ENCODE peak calls at places on chromosomes 5 and 9, in six cellular contexts. P is AG10803, Y is H9, O is neural crest cell, I is PC-3, S is GM20000. J is an unnamed sample.

GRCh38 chr5:142935014-142935413 is 164.8 kb downstream of the ARHGAP26 start:
- DNase-seq in P (no peak), Y (no peak), O (no peak), I (no peak), S (no peak), J (no peak)

GRCh38 chr9:25964239-25964638 is 286.0 kb upstream of the TUSC1 start:
- DNase-seq in P (peak; percentile 84), Y (peak; percentile 65), O (peak; percentile 14), I (peak; percentile 90), S (peak; percentile 20), J (peak; percentile 56)

GRCh38 chr9:110543631-110544051 is 35.9 kb downstream of the SVEP1 start:
- DNase-seq in P (no peak), Y (peak; percentile 36), O (no peak), I (no peak), S (no peak), J (no peak)

GRCh38 chr5:83470920-83471404 is 582 bp upstream of the VCAN start:
- DNase-seq in P (no peak), Y (no peak), O (peak; percentile 58), I (peak; percentile 3), S (peak; percentile 46), J (no peak)

GRCh38 chr5:79772651-79773050 is 83.0 kb downstream of the CMYA5 start:
- DNase-seq in P (no peak), Y (no peak), O (no peak), I (no peak), S (no peak), J (no peak)

GRCh38 chr5:55777332-55777731 is 39.5 kb downstream of the DDX4 start:
- DNase-seq in P (no peak), Y (no peak), O (no peak), I (no peak), S (no peak), J (no peak)

GRCh38 chr9:104276709-104277245 is 182.7 kb downstream of the SMC2 start:
- DNase-seq in P (peak; percentile 65), Y (no peak), O (no peak), I (no peak), S (no peak), J (no peak)

GRCh38 chr5:143001764-143002351 is 231.7 kb downstream of the ARHGAP26 start:
- DNase-seq in P (peak; percentile 74), Y (no peak), O (no peak), I (peak; percentile 16), S (no peak), J (no peak)

GRCh38 chr9:5375790-5376477 is 36.3 kb upstream of the RLN1 start:
- DNase-seq in P (no peak), Y (no peak), O (no peak), I (peak; percentile 31), S (no peak), J (no peak)

GRCh38 chr5:132821791-132822190 is 8.7 kb downstream of the SHROOM1 start:
- DNase-seq in P (peak; percentile 50), Y (no peak), O (no peak), I (no peak), S (no peak), J (no peak)

GRCh38 chr5:41924872-41925554 is at the start of gene FBXO4:
- DNase-seq in P (peak; percentile 84), Y (peak; percentile 63), O (peak; percentile 69), I (peak; percentile 89), S (peak; percentile 85), J (peak; percentile 77)

GRCh38 chr5:147234825-147235635 is at the start of gene STK32A:
- DNase-seq in P (peak; percentile 1), Y (peak; percentile 91), O (peak; percentile 48), I (peak; percentile 65), S (no peak), J (peak; percentile 48)

GRCh38 chr9:137764981-137765380 is 112.6 kb upstream of the CACNA1B start:
- DNase-seq in P (no peak), Y (no peak), O (no peak), I (no peak), S (no peak), J (no peak)

GRCh38 chr5:176803027-176803942 is 7.1 kb upstream of the UNC5A start:
- DNase-seq in P (no peak), Y (no peak), O (no peak), I (no peak), S (no peak), J (no peak)

GRCh38 chr5:137234973-137235943 is 263.9 kb downstream of the SPOCK1 start:
- DNase-seq in P (no peak), Y (no peak), O (no peak), I (peak; percentile 86), S (no peak), J (no peak)

GRCh38 chr9:125484632-125485282 is 222.3 kb downstream of the MAPKAP1 start:
- DNase-seq in P (peak; percentile 92), Y (no peak), O (no peak), I (no peak), S (no peak), J (no peak)

GRCh38 chr9:127854169-127854833 is at the start of gene ENG:
- DNase-seq in P (peak; percentile 71), Y (peak; percentile 75), O (peak; percentile 30), I (no peak), S (no peak), J (peak; percentile 60)
- TF ChIP-seq CTCF in P (peak; percentile 23), Y (no peak), O (no peak), I (no peak), S (no peak), J (no peak)

GRCh38 chr5:140114341-140115185 is 654 bp downstream of the PURA start:
- DNase-seq in P (peak; percentile 52), Y (peak; percentile 65), O (peak; percentile 49), I (peak; percentile 62), S (no peak), J (peak; percentile 58)

GRCh38 chr5:140113180-140113698 is 670 bp upstream of the PURA start:
- DNase-seq in P (no peak), Y (peak; percentile 72), O (peak; percentile 16), I (no peak), S (no peak), J (peak; percentile 27)

GRCh38 chr5:140112685-140113179 is 1.2 kb upstream of the PURA start:
- DNase-seq in P (peak; percentile 41), Y (no peak), O (no peak), I (no peak), S (no peak), J (peak; percentile 7)

GRCh38 chr5:140115186-140115500 is 1.2 kb downstream of the PURA start:
- DNase-seq in P (no peak), Y (no peak), O (no peak), I (no peak), S (no peak), J (no peak)

DNA sequence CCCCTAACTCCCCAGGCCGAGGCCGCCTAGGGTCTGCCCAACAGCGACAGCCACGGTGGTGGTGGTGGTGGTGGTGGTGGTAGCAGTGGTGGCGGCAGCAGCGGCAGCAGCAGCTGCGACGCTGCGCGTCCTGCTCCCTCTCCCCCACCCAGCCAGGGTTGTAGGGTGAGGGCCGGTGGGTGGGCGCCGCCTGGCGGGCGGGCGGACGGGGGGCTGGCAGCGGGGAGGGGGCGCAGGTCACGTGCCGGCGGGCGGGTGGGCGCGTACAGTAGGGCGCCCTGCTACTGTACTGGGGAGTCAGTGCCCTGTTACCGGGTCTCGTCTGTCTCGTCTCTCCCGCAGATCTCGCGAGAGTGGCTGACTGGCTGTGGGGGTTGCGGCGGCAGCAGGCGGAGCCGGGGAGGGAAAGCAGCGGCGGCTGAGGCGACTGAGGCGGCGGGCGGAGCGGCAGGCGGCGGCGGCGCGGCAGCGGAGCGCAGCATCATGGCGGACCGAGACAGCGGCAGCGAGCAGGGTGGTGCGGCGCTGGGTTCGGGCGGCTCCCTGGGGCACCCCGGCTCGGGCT is at the start of gene PURA:
- DNase-seq in P (peak; percentile 92), Y (peak; percentile 96), O (peak; percentile 96), I (peak; percentile 94), S (peak; percentile 99), J (peak; percentile 97)
- TF ChIP-seq CTCF in P (no peak), Y (no peak), O (peak; percentile 38), I (no peak), S (no peak), J (no peak)

GRCh38 chr5:124742521-124742920 is 3.9 kb downstream of the ZNF608 start:
- DNase-seq in P (no peak), Y (no peak), O (no peak), I (no peak), S (no peak), J (no peak)

GRCh38 chr5:124742983-124743533 is 3.4 kb downstream of the ZNF608 start:
- DNase-seq in P (peak; percentile 49), Y (no peak), O (no peak), I (peak; percentile 85), S (no peak), J (no peak)

GRCh38 chr5:124745367-124746251 is 830 bp downstream of the ZNF608 start:
- DNase-seq in P (no peak), Y (no peak), O (no peak), I (peak; percentile 4), S (no peak), J (no peak)

GRCh38 chr5:124743534-124744169 is 2.8 kb downstream of the ZNF608 start:
- DNase-seq in P (no peak), Y (no peak), O (no peak), I (no peak), S (no peak), J (no peak)

DNA sequence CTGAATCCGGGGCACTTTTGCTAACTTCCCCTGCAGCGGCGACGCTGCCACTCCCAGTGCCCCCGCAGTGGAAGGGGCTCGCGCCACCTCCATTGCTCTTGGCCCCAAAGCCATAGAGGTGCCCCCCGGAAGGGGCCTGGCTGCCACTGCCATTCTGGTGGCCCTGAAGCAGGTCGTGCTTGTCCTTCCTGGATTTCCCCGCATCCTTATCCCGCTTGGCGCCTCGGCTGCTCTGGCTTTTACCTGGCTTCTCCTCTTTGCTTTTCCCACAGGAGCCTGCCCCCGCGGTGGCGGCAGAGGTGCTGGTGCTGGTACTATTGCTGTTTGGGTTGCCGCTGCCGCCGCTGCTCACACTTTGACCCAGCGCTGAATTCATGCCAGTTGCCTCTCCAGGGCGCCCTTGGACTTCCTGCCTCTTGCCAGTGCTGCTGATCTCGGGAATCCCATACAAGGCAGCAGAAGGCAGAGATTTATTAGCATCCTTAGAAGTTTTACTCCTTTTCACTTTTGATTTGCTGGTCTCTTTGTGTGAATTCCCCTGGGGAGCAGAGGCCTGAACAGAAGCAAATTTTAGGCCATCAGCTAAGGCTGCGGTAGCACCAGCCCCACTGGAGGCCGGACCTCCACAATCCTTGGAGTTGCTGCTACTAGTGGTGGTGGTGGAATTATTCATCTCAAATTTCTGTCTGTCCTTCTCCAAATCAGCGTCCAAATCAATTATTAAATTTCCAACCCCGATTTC is 2.1 kb downstream of the ZNF608 start:
- DNase-seq in P (no peak), Y (no peak), O (no peak), I (no peak), S (no peak), J (peak; percentile 12)
- TF ChIP-seq CTCF in P (no peak), Y (no peak), O (no peak), I (no peak), S (no peak), J (no peak)

DNA sequence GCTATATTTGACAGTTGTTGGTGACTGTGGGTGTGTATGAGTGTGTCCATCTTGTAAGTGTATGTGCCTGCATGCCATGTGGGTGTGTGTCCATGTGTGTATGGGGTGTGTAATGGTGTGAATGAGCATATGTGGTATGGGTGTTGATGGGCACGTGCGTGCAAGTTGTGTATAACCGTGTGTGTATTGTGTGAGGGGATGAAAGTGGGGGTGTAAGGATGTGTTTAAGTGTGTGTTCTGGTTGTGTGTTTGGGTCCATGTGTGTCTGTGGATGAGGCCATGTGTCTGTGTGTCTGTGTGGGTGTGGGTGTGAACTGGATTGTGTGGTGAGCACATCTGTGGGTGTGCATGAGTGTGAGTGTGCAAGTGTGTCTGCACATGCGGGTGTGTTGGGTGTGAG is 5.9 kb upstream of the FAM78A start:
- DNase-seq in P (no peak), Y (no peak), O (no peak), I (no peak), S (no peak), J (no peak)
- TF ChIP-seq CTCF in P (no peak), Y (no peak), O (no peak), I (no peak), S (no peak), J (no peak)

J was measured in endothelial cell.